ENCODE peak calls at places on chromosomes 7 and 10, in eight cellular contexts. O is heart left ventricle; N is cardiac fibroblast; R is Peyer's patch; F is left ventricle myocardium inferior; G is kidney epithelial cell; P is CD4-positive, alpha-beta T cell; S is WTC11. Q is an unnamed sample.

GRCh38 chr7:2104107-2104710 is 128.5 kb downstream of the MAD1L1 start:
- DNase-seq in O (peak), S (peak), P (peak), R (peak), G (no peak), F (peak), N (peak), Q (peak)

GRCh38 chr7:54811016-54811924 is 52.3 kb upstream of the SEC61G start:
- DNase-seq in R (no peak), O (no peak), F (no peak), G (no peak), P (no peak), S (no peak), N (peak), Q (no peak)

GRCh38 chr10:73838008-73838567 is 26.7 kb upstream of the NDST2 start:
- DNase-seq in P (no peak), R (no peak), G (no peak), N (no peak), O (no peak), F (no peak), S (no peak), Q (no peak)

GRCh38 chr7:82851126-82851525 is 311.6 kb downstream of the PCLO start:
- DNase-seq in O (no peak), N (no peak), F (no peak), P (no peak), G (no peak), R (no peak), S (no peak), Q (no peak)

GRCh38 chr10:108957681-108958080 is 965.6 kb downstream of the XPNPEP1 start:
- DNase-seq in O (no peak), R (no peak), N (peak), P (no peak), F (no peak), G (no peak), S (no peak), Q (no peak)

GRCh38 chr10:114868801-114869200 is 47.2 kb downstream of the FHIP2A start:
- DNase-seq in N (peak), G (no peak), P (no peak), F (no peak), O (no peak), S (no peak), R (no peak), Q (no peak)

GRCh38 chr7:12210179-12211053 is 678 bp upstream of the TMEM106B start:
- DNase-seq in P (no peak), F (peak), N (no peak), G (no peak), S (no peak), R (peak), O (no peak), Q (no peak)

GRCh38 chr10:95266674-95267095 is 24.1 kb downstream of the PDLIM1 start:
- DNase-seq in S (no peak), R (no peak), F (no peak), O (no peak), N (peak), G (peak), P (no peak), Q (no peak)

GRCh38 chr10:5488272-5489161 is 10.9 kb downstream of the CALML5 start:
- DNase-seq in R (no peak), N (no peak), P (no peak), S (no peak), F (no peak), G (no peak), O (no peak), Q (no peak)

GRCh38 chr10:32446701-32447406 is 914 bp downstream of the CCDC7 start:
- DNase-seq in P (no peak), G (no peak), F (no peak), O (no peak), S (no peak), R (no peak), N (peak), Q (no peak)

GRCh38 chr10:132548106-132548823 is 10.7 kb downstream of the INPP5A start:
- DNase-seq in O (no peak), P (no peak), F (no peak), N (no peak), S (no peak), R (peak), G (no peak), Q (no peak)

GRCh38 chr10:133241501-133242205 is 4.0 kb downstream of the VENTX start:
- DNase-seq in F (no peak), R (peak), O (no peak), G (no peak), P (no peak), S (no peak), N (no peak), Q (no peak)

GRCh38 chr10:47311193-47311899 is 10.9 kb upstream of the GDF2 start:
- DNase-seq in N (no peak), F (no peak), S (no peak), O (no peak), G (no peak), P (peak), R (peak), Q (no peak)

GRCh38 chr7:120539321-120539720 is 266.3 kb downstream of the KCND2 start:
- DNase-seq in G (no peak), F (no peak), N (no peak), S (no peak), P (no peak), R (no peak), O (no peak), Q (no peak)

GRCh38 chr10:33095867-33096479 is 137.9 kb upstream of the ITGB1 start:
- DNase-seq in R (no peak), N (no peak), G (no peak), P (no peak), S (peak), F (no peak), O (no peak), Q (no peak)

GRCh38 chr7:155052982-155053381 is 17.1 kb upstream of the HTR5A start:
- DNase-seq in P (no peak), G (no peak), R (no peak), N (no peak), O (no peak), F (no peak), S (no peak), Q (no peak)

GRCh38 chr7:77940647-77941046 is 142.1 kb downstream of the PHTF2 start:
- DNase-seq in P (no peak), R (no peak), F (no peak), G (no peak), N (peak), O (no peak), S (no peak), Q (peak)

GRCh38 chr7:88789480-88790064 is 6.0 kb downstream of the TEX47 start:
- DNase-seq in P (no peak), R (no peak), O (no peak), S (no peak), G (no peak), F (no peak), N (peak), Q (no peak)

GRCh38 chr7:114856625-114857024 is 65.3 kb upstream of the MDFIC start:
- DNase-seq in O (no peak), R (no peak), F (no peak), N (peak), P (no peak), S (no peak), G (peak), Q (no peak)

GRCh38 chr7:45663965-45664623 is 89.9 kb downstream of the ADCY1 start:
- DNase-seq in S (peak), R (peak), N (no peak), G (no peak), P (no peak), F (no peak), O (no peak), Q (no peak)

GRCh38 chr10:65375528-65375927 is 1550.3 kb upstream of the LRRTM3 start:
- DNase-seq in O (no peak), S (no peak), F (no peak), R (no peak), N (no peak), G (no peak), P (no peak), Q (no peak)

GRCh38 chr10:45470098-45471012 is 96.3 kb downstream of the ALOX5 start:
- DNase-seq in R (peak), P (peak), N (peak), G (no peak), F (no peak), S (peak), O (no peak), Q (no peak)

GRCh38 chr7:93015193-93016084 is 102.3 kb downstream of the SAMD9 start:
- DNase-seq in S (no peak), G (no peak), O (no peak), R (no peak), N (peak), P (no peak), F (no peak), Q (no peak)

GRCh38 chr7:130909881-130910672 is 176.1 kb upstream of the KLF14 start:
- DNase-seq in R (no peak), P (no peak), S (no peak), F (no peak), G (no peak), O (no peak), N (peak), Q (no peak)

GRCh38 chr7:99949645-99950228 is 20.3 kb upstream of the GJC3 start:
- DNase-seq in S (no peak), F (no peak), R (no peak), P (no peak), N (peak), O (no peak), G (no peak), Q (no peak)

GRCh38 chr10:75395171-75395954 is 6.2 kb downstream of the ZNF503 start:
- DNase-seq in P (no peak), N (peak), F (peak), O (peak), G (no peak), R (no peak), S (peak), Q (peak)

GRCh38 chr7:82305347-82306005 is 138.1 kb downstream of the CACNA2D1 start:
- DNase-seq in R (no peak), P (no peak), F (no peak), O (no peak), N (no peak), S (no peak), G (no peak), Q (no peak)

GRCh38 chr10:12103743-12104142 is 25.7 kb upstream of the SEC61A2 start:
- DNase-seq in F (no peak), S (no peak), G (no peak), O (no peak), P (no peak), R (no peak), N (no peak), Q (no peak)

GRCh38 chr7:45229130-45229920 is 71.7 kb downstream of the RAMP3 start:
- DNase-seq in R (no peak), O (no peak), N (no peak), S (no peak), G (no peak), F (no peak), P (no peak), Q (no peak)

GRCh38 chr7:29854257-29854938 is 48.1 kb downstream of the WIPF3 start:
- DNase-seq in N (peak), P (no peak), F (no peak), S (no peak), R (no peak), O (no peak), G (no peak), Q (no peak)

GRCh38 chr10:128086003-128086863 is 40.0 kb downstream of the MKI67 start:
- DNase-seq in S (no peak), F (no peak), R (no peak), N (no peak), G (no peak), O (no peak), P (no peak), Q (peak)

GRCh38 chr10:81018898-81019890 is 481.5 kb downstream of the SH2D4B start:
- DNase-seq in S (peak), F (no peak), O (no peak), G (peak), N (peak), R (no peak), P (no peak), Q (no peak)

GRCh38 chr7:105339404-105340316 is 49.1 kb downstream of the SRPK2 start:
- DNase-seq in S (no peak), N (no peak), R (no peak), F (no peak), G (no peak), P (no peak), O (peak), Q (no peak)

GRCh38 chr10:118943253-118943652 is 86.3 kb upstream of the NANOS1 start:
- DNase-seq in N (no peak), O (no peak), G (no peak), P (no peak), S (no peak), F (no peak), R (no peak), Q (no peak)

GRCh38 chr7:100467638-100468373 is 3.7 kb upstream of the SPACDR start:
- DNase-seq in R (no peak), G (no peak), S (no peak), P (no peak), N (no peak), F (no peak), O (no peak), Q (no peak)

DNA sequence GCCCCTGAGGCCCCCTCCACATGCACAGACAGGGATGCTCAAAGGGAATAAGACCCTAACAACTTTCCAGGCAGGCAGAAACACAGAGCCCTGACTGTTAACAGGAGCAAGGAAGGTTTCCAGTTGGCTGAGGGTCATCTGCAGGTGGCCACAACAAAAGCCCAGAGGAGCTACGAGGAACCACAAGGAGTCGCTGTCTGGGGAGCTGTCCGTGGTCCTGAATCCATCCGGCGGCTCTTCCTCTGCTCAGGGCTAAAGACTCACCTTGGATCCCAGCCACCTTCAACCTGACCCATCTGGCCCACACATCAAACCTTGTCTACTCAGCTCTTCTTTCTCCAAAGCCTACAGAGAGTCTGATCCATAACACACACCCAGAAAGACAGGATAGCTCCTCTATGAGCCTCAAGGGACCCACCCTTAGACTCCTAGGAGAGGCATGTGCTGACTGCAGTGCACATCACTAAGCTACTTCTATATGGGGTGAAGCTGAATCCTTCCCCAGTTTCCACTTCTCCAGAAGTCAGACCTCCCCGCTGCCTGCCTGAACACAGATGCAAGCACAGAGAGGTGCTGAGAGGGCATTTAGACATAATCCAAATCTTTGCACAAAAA is 104.0 kb downstream of the SLIT1 start:
- DNase-seq in F (peak), O (no peak), S (peak), R (no peak), N (peak), G (no peak), P (peak), Q (peak)
- TF ChIP-seq CTCF in F (peak), O (peak), S (peak), R (peak), N (peak), G (peak), P (peak), Q (peak)

GRCh38 chr7:116591202-116592040 is 66.6 kb downstream of the CAV1 start:
- DNase-seq in R (no peak), G (no peak), F (no peak), N (no peak), O (no peak), P (no peak), S (no peak), Q (no peak)
- TF ChIP-seq CTCF in R (peak), G (peak), F (peak), N (peak), O (peak), P (peak), S (peak), Q (peak)

DNA sequence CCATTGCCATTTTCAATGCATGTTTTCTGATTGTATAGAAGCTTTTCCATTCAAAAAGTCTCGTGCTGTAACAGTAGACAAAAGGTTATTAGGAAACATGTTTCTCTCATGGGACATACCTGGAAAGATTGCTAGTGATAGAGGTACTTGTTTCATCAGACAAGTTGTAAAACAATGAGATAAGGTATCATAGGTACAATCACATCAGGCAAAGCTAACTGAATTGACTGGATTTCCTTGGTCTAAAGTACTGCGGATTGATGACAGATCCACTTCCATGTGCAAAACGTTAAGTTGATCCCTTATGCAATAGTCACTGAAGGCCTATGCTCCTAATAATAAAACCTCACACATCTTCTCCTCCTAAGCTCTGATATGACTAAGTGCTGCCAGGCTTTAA is 6.5 kb upstream of the RNF32 start:
- DNase-seq in R (no peak), P (no peak), N (no peak), O (no peak), F (no peak), G (no peak), S (no peak), Q (no peak)
- TF ChIP-seq CTCF in R (no peak), P (no peak), N (no peak), O (no peak), F (no peak), G (no peak), S (no peak), Q (no peak)

GRCh38 chr10:71647526-71648354 is 71.8 kb downstream of the C10orf105 start:
- DNase-seq in S (peak), N (peak), G (no peak), R (no peak), O (no peak), F (no peak), P (no peak), Q (no peak)
- TF ChIP-seq CTCF in S (peak), N (peak), G (peak), R (peak), O (peak), F (peak), P (no peak), Q (no peak)

DNA sequence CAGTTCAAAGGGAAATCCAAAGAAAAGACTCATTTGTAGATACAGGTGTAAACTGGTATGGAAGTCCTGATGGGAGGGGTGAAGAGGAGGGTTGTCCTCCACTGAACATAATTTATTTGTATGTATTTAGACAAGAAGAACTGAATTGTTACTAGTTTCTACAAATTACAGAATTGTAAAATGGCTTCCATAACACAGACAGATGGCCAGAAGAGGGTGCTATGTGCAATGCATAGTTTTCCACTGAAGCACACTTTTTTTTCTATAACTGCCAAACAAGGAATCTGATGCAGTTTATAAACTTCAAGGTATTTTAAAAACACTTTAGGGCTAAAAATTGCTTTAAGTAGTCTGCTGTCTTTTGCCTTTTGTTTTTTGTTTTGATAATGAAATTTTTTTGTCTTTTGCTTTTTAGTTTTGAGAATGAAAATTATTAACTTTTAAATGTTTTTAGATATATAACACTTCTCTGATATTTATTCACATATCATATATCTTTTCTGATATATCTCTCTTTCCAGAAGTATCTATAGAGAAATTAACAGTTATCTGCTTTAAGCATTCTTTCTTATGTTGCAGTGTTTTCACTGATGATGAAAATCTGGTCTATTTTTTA is 58.5 kb downstream of the PHYHIPL start:
- DNase-seq in N (peak), P (no peak), R (no peak), S (no peak), O (no peak), F (no peak), G (no peak), Q (no peak)
- TF ChIP-seq CTCF in N (peak), P (no peak), R (peak), S (peak), O (peak), F (peak), G (peak), Q (peak)

DNA sequence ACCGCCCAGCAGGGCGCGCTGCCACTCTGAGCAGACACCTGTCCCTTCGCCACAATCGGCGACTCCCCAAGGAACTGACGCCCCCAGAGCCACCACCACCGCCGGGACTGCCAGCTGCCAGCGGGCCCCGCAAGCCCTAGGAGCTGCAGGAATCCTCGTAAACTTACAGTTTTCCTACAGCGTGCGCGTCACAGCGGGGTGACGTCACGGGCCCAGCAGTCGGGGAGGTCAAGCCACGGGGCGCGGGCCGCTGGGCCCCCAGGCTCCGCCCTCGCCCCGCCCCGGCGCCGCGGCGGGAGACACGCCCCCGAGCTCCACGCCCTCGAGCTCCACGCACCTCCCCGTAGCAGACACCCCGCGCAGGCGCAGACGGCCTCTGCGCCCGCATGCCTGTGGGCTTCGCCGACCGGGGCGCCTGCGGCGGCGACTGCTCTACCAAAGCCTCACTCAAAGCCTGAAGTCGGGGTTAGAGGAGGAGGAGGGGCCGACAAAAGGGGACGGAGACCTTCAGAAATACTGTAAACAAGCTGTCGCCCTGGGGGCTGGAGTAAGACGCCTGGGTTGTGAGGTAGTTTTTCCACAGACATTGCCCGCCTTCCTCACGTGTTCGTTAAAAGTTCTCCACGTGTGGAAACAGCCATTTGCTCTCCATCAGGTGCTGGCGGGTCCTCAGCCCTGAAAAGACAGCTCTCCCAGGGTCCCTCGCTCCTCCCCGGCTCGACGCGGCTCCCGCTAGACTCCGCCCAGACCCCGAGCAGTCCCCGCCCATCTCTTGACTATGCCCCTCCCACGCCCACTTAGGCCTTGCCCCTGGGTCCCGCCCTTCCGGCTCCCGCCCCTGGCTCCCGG is at the start of gene ZNF438:
- DNase-seq in F (peak), N (peak), O (peak), S (peak), P (peak), R (peak), G (peak), Q (peak)
- TF ChIP-seq CTCF in F (peak), N (peak), O (peak), S (no peak), P (peak), R (peak), G (peak), Q (no peak)

DNA sequence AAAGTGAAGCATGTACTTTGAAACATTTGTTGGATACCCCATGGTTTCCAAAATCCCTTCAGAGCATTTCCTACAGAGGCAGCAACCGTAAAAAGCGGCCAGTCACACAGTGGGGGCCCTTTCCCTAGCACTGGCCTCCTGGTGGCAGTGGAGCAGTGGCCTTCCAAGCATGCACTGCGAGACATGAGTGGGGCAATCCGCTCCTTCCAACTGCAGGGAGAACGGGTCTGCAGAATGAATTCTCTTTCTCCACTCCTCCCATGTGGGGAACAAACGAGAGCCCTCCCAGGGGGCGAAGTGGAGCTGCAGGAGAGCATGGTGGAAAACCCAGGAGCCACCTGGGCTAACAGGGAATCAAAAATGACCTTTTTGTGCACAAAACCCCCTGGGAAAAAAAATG is 542.9 kb upstream of the GALNT17 start:
- DNase-seq in O (no peak), F (no peak), P (no peak), S (no peak), G (no peak), N (no peak), R (no peak), Q (no peak)
- TF ChIP-seq CTCF in O (no peak), F (no peak), P (no peak), S (no peak), G (no peak), N (no peak), R (no peak), Q (no peak)

GRCh38 chr7:3399858-3400257 is 98.8 kb downstream of the SDK1 start:
- DNase-seq in O (no peak), N (no peak), F (no peak), S (peak), P (no peak), R (no peak), G (no peak), Q (no peak)
- TF ChIP-seq CTCF in O (no peak), N (peak), F (peak), S (no peak), P (no peak), R (no peak), G (peak), Q (no peak)

Q was measured in mesothelial cell of epicardium.